ENCODE peak calls at places on chromosomes 13 and 19, in four cellular contexts. One of them, this sample, is unnamed.
A peak's percentile ranks its signal among the peaks of the same experiment; 100 is the strongest.

GRCh38 chr13:36352350-36352749 is 6.2 kb upstream of the SPART start:
- DNase-seq in AG20443: peak; percentile 16
- DNase-seq in IMR-90: peak; percentile 33
- DNase-seq in activated gamma-delta T cell treated with Interleukin-2 at 50 U/mL for 16 hours: no peak
- DNase-seq in this sample: no peak

GRCh38 chr13:102847272-102848234 is 1.7 kb downstream of the ERCC5 start:
- DNase-seq in AG20443: peak; percentile 29
- DNase-seq in IMR-90: peak; percentile 54
- DNase-seq in activated gamma-delta T cell treated with Interleukin-2 at 50 U/mL for 16 hours: no peak
- DNase-seq in this sample: no peak

GRCh38 chr13:98285852-98286594 is 109.0 kb upstream of the RNF113B start:
- DNase-seq in AG20443: no peak
- DNase-seq in IMR-90: no peak
- DNase-seq in activated gamma-delta T cell treated with Interleukin-2 at 50 U/mL for 16 hours: no peak
- DNase-seq in this sample: no peak

GRCh38 chr13:23175920-23176319 is 4.9 kb upstream of the SGCG start:
- DNase-seq in AG20443: no peak
- DNase-seq in IMR-90: peak; percentile 11
- DNase-seq in activated gamma-delta T cell treated with Interleukin-2 at 50 U/mL for 16 hours: no peak
- DNase-seq in this sample: no peak

GRCh38 chr19:19491321-19492025 is 23.9 kb downstream of the TSSK6 start:
- DNase-seq in AG20443: no peak
- DNase-seq in IMR-90: no peak
- DNase-seq in activated gamma-delta T cell treated with Interleukin-2 at 50 U/mL for 16 hours: no peak
- DNase-seq in this sample: no peak

GRCh38 chr19:2533686-2534085 is 57.8 kb downstream of the GADD45B start:
- DNase-seq in AG20443: no peak
- DNase-seq in IMR-90: no peak
- DNase-seq in activated gamma-delta T cell treated with Interleukin-2 at 50 U/mL for 16 hours: no peak
- DNase-seq in this sample: no peak

GRCh38 chr19:46386996-46387712 is 26.2 kb downstream of the CCDC8 start:
- DNase-seq in AG20443: no peak
- DNase-seq in IMR-90: no peak
- DNase-seq in activated gamma-delta T cell treated with Interleukin-2 at 50 U/mL for 16 hours: no peak
- DNase-seq in this sample: no peak

GRCh38 chr19:53696951-53697350 is 65.2 kb downstream of the DPRX start:
- DNase-seq in AG20443: no peak
- DNase-seq in IMR-90: no peak
- DNase-seq in activated gamma-delta T cell treated with Interleukin-2 at 50 U/mL for 16 hours: no peak
- DNase-seq in this sample: no peak

GRCh38 chr19:29923653-29924052 is 18.4 kb upstream of the URI1 start:
- DNase-seq in AG20443: no peak
- DNase-seq in IMR-90: no peak
- DNase-seq in activated gamma-delta T cell treated with Interleukin-2 at 50 U/mL for 16 hours: no peak
- DNase-seq in this sample: no peak

GRCh38 chr19:48135411-48135810 is 24.8 kb upstream of the PLA2G4C start:
- DNase-seq in AG20443: no peak
- DNase-seq in IMR-90: no peak
- DNase-seq in activated gamma-delta T cell treated with Interleukin-2 at 50 U/mL for 16 hours: no peak
- DNase-seq in this sample: no peak

GRCh38 chr19:52190679-52191293 is 934 bp downstream of the PPP2R1A start:
- DNase-seq in AG20443: no peak
- DNase-seq in IMR-90: peak; percentile 46
- DNase-seq in activated gamma-delta T cell treated with Interleukin-2 at 50 U/mL for 16 hours: no peak
- DNase-seq in this sample: no peak

GRCh38 chr13:93307651-93308050 is 81.0 kb downstream of the GPC6 start:
- DNase-seq in AG20443: no peak
- DNase-seq in IMR-90: peak; percentile 18
- DNase-seq in activated gamma-delta T cell treated with Interleukin-2 at 50 U/mL for 16 hours: no peak
- DNase-seq in this sample: no peak

GRCh38 chr13:74280093-74280794 is 146.0 kb upstream of the KLF12 start:
- DNase-seq in AG20443: no peak
- DNase-seq in IMR-90: no peak
- DNase-seq in activated gamma-delta T cell treated with Interleukin-2 at 50 U/mL for 16 hours: no peak
- DNase-seq in this sample: no peak

GRCh38 chr19:47095707-47096704 is 17.6 kb downstream of the ZC3H4 start:
- DNase-seq in AG20443: no peak
- DNase-seq in IMR-90: no peak
- DNase-seq in activated gamma-delta T cell treated with Interleukin-2 at 50 U/mL for 16 hours: no peak
- DNase-seq in this sample: no peak

GRCh38 chr19:15129856-15130580 is 22.8 kb downstream of the SYDE1 start:
- DNase-seq in AG20443: no peak
- DNase-seq in IMR-90: no peak
- DNase-seq in activated gamma-delta T cell treated with Interleukin-2 at 50 U/mL for 16 hours: no peak
- DNase-seq in this sample: no peak

GRCh38 chr13:42355118-42355840 is 83.3 kb downstream of the AKAP11 start:
- DNase-seq in AG20443: no peak
- DNase-seq in IMR-90: no peak
- DNase-seq in activated gamma-delta T cell treated with Interleukin-2 at 50 U/mL for 16 hours: peak; percentile 42
- DNase-seq in this sample: no peak

GRCh38 chr13:23098508-23098907 is 82.3 kb upstream of the SGCG start:
- DNase-seq in AG20443: no peak
- DNase-seq in IMR-90: no peak
- DNase-seq in activated gamma-delta T cell treated with Interleukin-2 at 50 U/mL for 16 hours: no peak
- DNase-seq in this sample: no peak

GRCh38 chr13:32443111-32443510 is 15.2 kb upstream of the N4BP2L1 start:
- DNase-seq in AG20443: peak; percentile 28
- DNase-seq in IMR-90: peak; percentile 23
- DNase-seq in activated gamma-delta T cell treated with Interleukin-2 at 50 U/mL for 16 hours: peak; percentile 23
- DNase-seq in this sample: peak; percentile 64

GRCh38 chr13:41263261-41263971 is at the start of gene MTRF1:
- DNase-seq in AG20443: peak; percentile 92
- DNase-seq in IMR-90: peak; percentile 69
- DNase-seq in activated gamma-delta T cell treated with Interleukin-2 at 50 U/mL for 16 hours: peak; percentile 77
- DNase-seq in this sample: peak; percentile 83

GRCh38 chr19:18473003-18473705 is 35.2 kb upstream of the ISYNA1 start:
- DNase-seq in AG20443: no peak
- DNase-seq in IMR-90: peak; percentile 58
- DNase-seq in activated gamma-delta T cell treated with Interleukin-2 at 50 U/mL for 16 hours: no peak
- DNase-seq in this sample: no peak

GRCh38 chr13:110506859-110507566 is 54.5 kb downstream of the RAB20 start:
- DNase-seq in AG20443: no peak
- DNase-seq in IMR-90: peak; percentile 10
- DNase-seq in activated gamma-delta T cell treated with Interleukin-2 at 50 U/mL for 16 hours: no peak
- DNase-seq in this sample: no peak

GRCh38 chr19:7006305-7006704 is 14.9 kb downstream of the MBD3L2B start:
- DNase-seq in AG20443: no peak
- DNase-seq in IMR-90: no peak
- DNase-seq in activated gamma-delta T cell treated with Interleukin-2 at 50 U/mL for 16 hours: no peak
- DNase-seq in this sample: no peak

This sample was measured in B cell.